ENCODE peak calls at places on chromosomes 11 and 22, in six cellular contexts. One of them, this sample, is unnamed. For H3K9me3, the result is how much of the 10 kb centered on the place peaks cover.

GRCh38 chr11:124762624-124763155 is 600 bp upstream of the ESAM start:
- DNase-seq in neuronal stem cell: no peak
- DNase-seq in cardiac muscle cell: peak
- DNase-seq in hepatocyte: no peak
- DNase-seq in pancreas: peak
- DNase-seq in CD8-positive, alpha-beta T cell: no peak
- DNase-seq in this sample: no peak

GRCh38 chr11:33636104-33636503 is 64.5 kb downstream of the C11orf91 start:
- DNase-seq in neuronal stem cell: no peak
- DNase-seq in cardiac muscle cell: no peak
- DNase-seq in hepatocyte: no peak
- DNase-seq in pancreas: no peak
- DNase-seq in CD8-positive, alpha-beta T cell: no peak
- DNase-seq in this sample: no peak

GRCh38 chr11:94654201-94654600 is 87.0 kb downstream of the PIWIL4 start:
- DNase-seq in neuronal stem cell: no peak
- DNase-seq in cardiac muscle cell: no peak
- DNase-seq in hepatocyte: no peak
- DNase-seq in pancreas: no peak
- DNase-seq in CD8-positive, alpha-beta T cell: no peak
- DNase-seq in this sample: no peak

GRCh38 chr11:72191961-72192381 is at the start of gene FOLR1:
- DNase-seq in neuronal stem cell: peak
- DNase-seq in cardiac muscle cell: peak
- DNase-seq in hepatocyte: no peak
- DNase-seq in pancreas: no peak
- DNase-seq in CD8-positive, alpha-beta T cell: no peak
- DNase-seq in this sample: no peak

GRCh38 chr11:9535189-9535781 is 38.2 kb upstream of the WEE1 start:
- DNase-seq in neuronal stem cell: peak
- DNase-seq in cardiac muscle cell: peak
- DNase-seq in hepatocyte: peak
- DNase-seq in pancreas: peak
- DNase-seq in CD8-positive, alpha-beta T cell: peak
- DNase-seq in this sample: peak

GRCh38 chr11:8503872-8504491 is 90.0 kb downstream of the STK33 start:
- DNase-seq in neuronal stem cell: no peak
- DNase-seq in cardiac muscle cell: no peak
- DNase-seq in hepatocyte: peak
- DNase-seq in pancreas: no peak
- DNase-seq in CD8-positive, alpha-beta T cell: no peak
- DNase-seq in this sample: no peak

GRCh38 chr11:64619196-64619595 is 28.2 kb downstream of the SLC22A12 start:
- DNase-seq in neuronal stem cell: no peak
- DNase-seq in cardiac muscle cell: no peak
- DNase-seq in hepatocyte: no peak
- DNase-seq in pancreas: no peak
- DNase-seq in CD8-positive, alpha-beta T cell: no peak
- DNase-seq in this sample: no peak

GRCh38 chr11:82859746-82860145 is 40.5 kb downstream of the PRCP start:
- DNase-seq in neuronal stem cell: no peak
- DNase-seq in cardiac muscle cell: no peak
- DNase-seq in hepatocyte: no peak
- DNase-seq in pancreas: no peak
- DNase-seq in CD8-positive, alpha-beta T cell: no peak
- DNase-seq in this sample: no peak

GRCh38 chr11:111310088-111310487 is 11.7 kb downstream of the POU2AF3 start:
- DNase-seq in neuronal stem cell: no peak
- DNase-seq in cardiac muscle cell: no peak
- DNase-seq in hepatocyte: no peak
- DNase-seq in pancreas: no peak
- DNase-seq in CD8-positive, alpha-beta T cell: no peak
- DNase-seq in this sample: no peak

GRCh38 chr11:73308003-73308962 is at the start of gene ARHGEF17:
- DNase-seq in neuronal stem cell: peak
- DNase-seq in cardiac muscle cell: peak
- DNase-seq in hepatocyte: peak
- DNase-seq in pancreas: peak
- DNase-seq in CD8-positive, alpha-beta T cell: peak
- DNase-seq in this sample: peak

GRCh38 chr11:117426941-117427340 is 99.3 kb downstream of the CEP164 start:
- DNase-seq in neuronal stem cell: no peak
- DNase-seq in cardiac muscle cell: no peak
- DNase-seq in hepatocyte: no peak
- DNase-seq in pancreas: no peak
- DNase-seq in CD8-positive, alpha-beta T cell: no peak
- DNase-seq in this sample: no peak

GRCh38 chr11:19316434-19316833 is 75.7 kb upstream of the E2F8 start:
- DNase-seq in neuronal stem cell: no peak
- DNase-seq in cardiac muscle cell: no peak
- DNase-seq in hepatocyte: peak
- DNase-seq in pancreas: no peak
- DNase-seq in CD8-positive, alpha-beta T cell: no peak
- DNase-seq in this sample: no peak

GRCh38 chr22:33000342-33001280 is 57.6 kb downstream of the SYN3 start:
- DNase-seq in neuronal stem cell: peak
- DNase-seq in cardiac muscle cell: peak
- DNase-seq in hepatocyte: peak
- DNase-seq in pancreas: peak
- DNase-seq in CD8-positive, alpha-beta T cell: no peak
- DNase-seq in this sample: peak

GRCh38 chr11:8265681-8266241 is 2.1 kb upstream of the LMO1 start:
- DNase-seq in neuronal stem cell: no peak
- DNase-seq in cardiac muscle cell: peak
- DNase-seq in hepatocyte: no peak
- DNase-seq in pancreas: no peak
- DNase-seq in CD8-positive, alpha-beta T cell: no peak
- DNase-seq in this sample: no peak

GRCh38 chr22:47432683-47433082 is 670.2 kb downstream of the TBC1D22A start:
- DNase-seq in neuronal stem cell: no peak
- DNase-seq in cardiac muscle cell: no peak
- DNase-seq in hepatocyte: no peak
- DNase-seq in pancreas: no peak
- DNase-seq in CD8-positive, alpha-beta T cell: no peak
- DNase-seq in this sample: no peak
- H3K9me3 ChIP-seq in neuronal stem cell: under half
- H3K9me3 ChIP-seq in cardiac muscle cell: under half
- H3K9me3 ChIP-seq in hepatocyte: under half
- H3K9me3 ChIP-seq in pancreas: under half
- H3K9me3 ChIP-seq in CD8-positive, alpha-beta T cell: under half
- H3K9me3 ChIP-seq in this sample: under half

DNA sequence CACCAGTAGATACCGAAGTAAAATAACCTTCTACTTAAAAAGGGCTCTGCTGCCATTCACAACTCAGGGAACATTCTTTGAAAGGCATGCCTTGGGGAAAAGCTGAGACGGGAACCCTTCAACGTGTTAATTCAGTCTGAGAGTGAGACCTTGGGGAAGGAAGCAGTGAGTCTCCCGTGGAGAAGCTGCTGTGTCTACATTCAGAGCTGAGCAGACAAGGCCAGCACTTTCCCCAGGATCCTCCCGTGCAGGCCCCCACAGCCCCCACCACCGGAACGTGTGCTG is 493.1 kb downstream of the BRD1 start:
- DNase-seq in neuronal stem cell: no peak
- DNase-seq in cardiac muscle cell: no peak
- DNase-seq in hepatocyte: no peak
- DNase-seq in pancreas: no peak
- DNase-seq in CD8-positive, alpha-beta T cell: no peak
- DNase-seq in this sample: no peak
- H3K9me3 ChIP-seq in neuronal stem cell: under half
- H3K9me3 ChIP-seq in cardiac muscle cell: under half
- H3K9me3 ChIP-seq in hepatocyte: under half
- H3K9me3 ChIP-seq in pancreas: under half
- H3K9me3 ChIP-seq in CD8-positive, alpha-beta T cell: under half
- H3K9me3 ChIP-seq in this sample: under half

DNA sequence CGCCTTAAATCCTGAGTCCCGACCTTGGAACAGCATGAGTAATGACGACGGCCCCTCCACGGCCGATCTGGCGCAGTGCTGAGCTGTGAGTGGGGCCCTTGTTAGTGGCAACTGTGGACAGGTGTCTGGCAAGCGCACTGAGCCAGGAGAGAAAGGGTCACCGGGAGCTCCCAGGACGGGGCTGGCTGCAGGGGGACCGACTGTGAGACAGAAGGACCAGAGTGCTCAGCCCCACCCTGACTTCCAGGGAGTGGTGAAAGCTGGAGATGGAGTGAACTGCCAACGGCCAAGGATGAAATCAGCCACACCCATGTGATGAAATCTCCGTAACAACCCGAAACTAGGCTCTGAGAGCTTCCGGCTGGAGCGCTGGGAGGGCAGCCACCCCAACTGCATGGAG is 228.6 kb downstream of the BRD1 start:
- DNase-seq in neuronal stem cell: no peak
- DNase-seq in cardiac muscle cell: no peak
- DNase-seq in hepatocyte: no peak
- DNase-seq in pancreas: no peak
- DNase-seq in CD8-positive, alpha-beta T cell: no peak
- DNase-seq in this sample: no peak
- H3K9me3 ChIP-seq in neuronal stem cell: under half
- H3K9me3 ChIP-seq in cardiac muscle cell: under half
- H3K9me3 ChIP-seq in hepatocyte: under half
- H3K9me3 ChIP-seq in pancreas: under half
- H3K9me3 ChIP-seq in CD8-positive, alpha-beta T cell: under half
- H3K9me3 ChIP-seq in this sample: under half

GRCh38 chr11:34904421-34904950 is 11.7 kb downstream of the APIP start:
- DNase-seq in neuronal stem cell: no peak
- DNase-seq in cardiac muscle cell: no peak
- DNase-seq in hepatocyte: no peak
- DNase-seq in pancreas: no peak
- DNase-seq in CD8-positive, alpha-beta T cell: no peak
- DNase-seq in this sample: no peak

GRCh38 chr11:34898474-34898873 is 17.7 kb downstream of the APIP start:
- DNase-seq in neuronal stem cell: no peak
- DNase-seq in cardiac muscle cell: no peak
- DNase-seq in hepatocyte: no peak
- DNase-seq in pancreas: no peak
- DNase-seq in CD8-positive, alpha-beta T cell: no peak
- DNase-seq in this sample: no peak

GRCh38 chr11:34897171-34897870 is 18.9 kb downstream of the APIP start:
- DNase-seq in neuronal stem cell: no peak
- DNase-seq in cardiac muscle cell: no peak
- DNase-seq in hepatocyte: no peak
- DNase-seq in pancreas: no peak
- DNase-seq in CD8-positive, alpha-beta T cell: no peak
- DNase-seq in this sample: no peak

GRCh38 chr11:34899633-34900016 is 16.6 kb downstream of the APIP start:
- DNase-seq in neuronal stem cell: no peak
- DNase-seq in cardiac muscle cell: no peak
- DNase-seq in hepatocyte: no peak
- DNase-seq in pancreas: no peak
- DNase-seq in CD8-positive, alpha-beta T cell: no peak
- DNase-seq in this sample: no peak
- H3K9me3 ChIP-seq in neuronal stem cell: half or more
- H3K9me3 ChIP-seq in cardiac muscle cell: under half
- H3K9me3 ChIP-seq in hepatocyte: under half
- H3K9me3 ChIP-seq in pancreas: under half
- H3K9me3 ChIP-seq in CD8-positive, alpha-beta T cell: under half
- H3K9me3 ChIP-seq in this sample: under half

DNA sequence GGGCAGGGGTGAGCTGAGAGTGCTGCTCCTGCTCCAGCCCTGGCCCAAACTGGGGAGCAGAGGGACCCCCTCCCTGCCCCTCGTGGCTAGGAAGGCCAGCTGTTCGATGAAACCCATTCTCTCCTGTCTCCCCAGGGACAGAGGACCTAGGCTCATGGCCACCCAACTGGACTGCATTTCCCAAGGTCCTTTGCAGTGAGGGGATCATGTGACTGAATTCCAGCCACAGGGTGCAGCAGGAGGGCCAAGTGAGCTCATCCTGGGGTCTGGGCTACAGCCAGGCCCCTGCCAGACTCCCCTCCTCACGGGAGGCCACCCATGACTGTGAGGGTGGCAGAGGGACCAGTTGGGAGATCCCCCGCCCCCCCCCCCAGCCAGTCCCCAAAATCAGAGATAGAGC is 777.6 kb downstream of the TBC1D22A start:
- DNase-seq in neuronal stem cell: no peak
- DNase-seq in cardiac muscle cell: no peak
- DNase-seq in hepatocyte: no peak
- DNase-seq in pancreas: no peak
- DNase-seq in CD8-positive, alpha-beta T cell: no peak
- DNase-seq in this sample: no peak
- H3K9me3 ChIP-seq in neuronal stem cell: under half
- H3K9me3 ChIP-seq in cardiac muscle cell: under half
- H3K9me3 ChIP-seq in hepatocyte: under half
- H3K9me3 ChIP-seq in pancreas: under half
- H3K9me3 ChIP-seq in CD8-positive, alpha-beta T cell: under half
- H3K9me3 ChIP-seq in this sample: under half

GRCh38 chr11:99911116-99911515 is 776.0 kb upstream of the ARHGAP42 start:
- DNase-seq in neuronal stem cell: no peak
- DNase-seq in cardiac muscle cell: no peak
- DNase-seq in hepatocyte: no peak
- DNase-seq in pancreas: no peak
- DNase-seq in CD8-positive, alpha-beta T cell: no peak
- DNase-seq in this sample: no peak
- H3K9me3 ChIP-seq in neuronal stem cell: under half
- H3K9me3 ChIP-seq in cardiac muscle cell: under half
- H3K9me3 ChIP-seq in hepatocyte: under half
- H3K9me3 ChIP-seq in pancreas: under half
- H3K9me3 ChIP-seq in CD8-positive, alpha-beta T cell: under half
- H3K9me3 ChIP-seq in this sample: under half

GRCh38 chr11:134731562-134731961 is 319.5 kb upstream of the B3GAT1 start:
- DNase-seq in neuronal stem cell: peak
- DNase-seq in cardiac muscle cell: peak
- DNase-seq in hepatocyte: no peak
- DNase-seq in pancreas: no peak
- DNase-seq in CD8-positive, alpha-beta T cell: no peak
- DNase-seq in this sample: no peak
- H3K9me3 ChIP-seq in neuronal stem cell: under half
- H3K9me3 ChIP-seq in cardiac muscle cell: under half
- H3K9me3 ChIP-seq in hepatocyte: under half
- H3K9me3 ChIP-seq in pancreas: under half
- H3K9me3 ChIP-seq in CD8-positive, alpha-beta T cell: under half
- H3K9me3 ChIP-seq in this sample: under half

This sample was measured in BE2C.